ENCODE peak calls at places on chromosomes 11 and 22, in six cellular contexts. O, A, X, T, H and E are unnamed samples. For H3K9me3 and H3K4me1, the result is how much of the 10 kb centered on the place peaks cover.

GRCh38 chr22:50250555-50251471 is at the start of gene HDAC10:
- DNase-seq in O (peak), A (peak), X (peak), T (peak), H (peak), E (peak)

GRCh38 chr11:102456381-102456780 is 3.8 kb upstream of the TMEM123 start:
- DNase-seq in O (no peak), A (no peak), X (peak), T (no peak), H (no peak), E (no peak)

GRCh38 chr22:29071261-29072045 is 1.4 kb upstream of the KREMEN1 start:
- DNase-seq in O (peak), A (peak), X (peak), T (peak), H (peak), E (peak)

GRCh38 chr11:20054584-20054983 is 105.7 kb downstream of the DBX1 start:
- DNase-seq in O (no peak), A (no peak), X (no peak), T (no peak), H (no peak), E (no peak)

GRCh38 chr11:1873048-1873812 is 18.5 kb downstream of the PRR33 start:
- DNase-seq in O (no peak), A (no peak), X (peak), T (no peak), H (no peak), E (no peak)

GRCh38 chr11:128380280-128380604 is 207.1 kb downstream of the ETS1 start:
- DNase-seq in O (no peak), A (no peak), X (no peak), T (no peak), H (no peak), E (no peak)

GRCh38 chr11:86672007-86672621 is at the start of gene ME3:
- DNase-seq in O (peak), A (peak), X (peak), T (peak), H (peak), E (peak)

GRCh38 chr11:27693398-27693797 is 6.9 kb downstream of the BDNF start:
- DNase-seq in O (no peak), A (no peak), X (no peak), T (no peak), H (no peak), E (no peak)

GRCh38 chr11:57512646-57513445 is 2.7 kb downstream of the SLC43A1 start:
- DNase-seq in O (no peak), A (no peak), X (peak), T (no peak), H (no peak), E (no peak)

GRCh38 chr11:61187505-61188130 is 15.7 kb upstream of the PGA3 start:
- DNase-seq in O (peak), A (peak), X (peak), T (peak), H (peak), E (peak)

GRCh38 chr11:118921929-118922744 is 3.6 kb downstream of the BCL9L start:
- DNase-seq in O (peak), A (no peak), X (peak), T (no peak), H (peak), E (peak)

GRCh38 chr22:20130739-20131592 is 638 bp upstream of the ZDHHC8 start:
- DNase-seq in O (peak), A (peak), X (peak), T (peak), H (peak), E (peak)

GRCh38 chr11:119671048-119671447 is 58.0 kb downstream of the NECTIN1 start:
- DNase-seq in O (no peak), A (no peak), X (no peak), T (no peak), H (peak), E (peak)

GRCh38 chr11:117273550-117274289 is 17.4 kb upstream of the BACE1-AS start:
- DNase-seq in O (no peak), A (no peak), X (peak), T (no peak), H (no peak), E (no peak)

GRCh38 chr11:130179396-130180306 is 20.1 kb downstream of the ST14 start:
- DNase-seq in O (no peak), A (no peak), X (no peak), T (no peak), H (peak), E (peak)

GRCh38 chr11:66768088-66768521 is 39.1 kb upstream of the SPTBN2 start:
- DNase-seq in O (no peak), A (no peak), X (peak), T (no peak), H (no peak), E (no peak)

GRCh38 chr11:64059339-64060176 is 23.8 kb downstream of the FLRT1 start:
- DNase-seq in O (peak), A (no peak), X (no peak), T (no peak), H (no peak), E (no peak)

GRCh38 chr22:17460895-17461294 is 91.6 kb downstream of the CECR2 start:
- DNase-seq in O (no peak), A (no peak), X (no peak), T (no peak), H (no peak), E (no peak)

GRCh38 chr11:121551463-121551862 is 98.7 kb upstream of the SORL1-AS1 start:
- DNase-seq in O (no peak), A (no peak), X (no peak), T (no peak), H (no peak), E (no peak)

GRCh38 chr11:126452256-126452655 is 96.8 kb downstream of the ST3GAL4 start:
- DNase-seq in O (peak), A (no peak), X (no peak), T (no peak), H (no peak), E (no peak)

GRCh38 chr11:2766166-2766565 is 66.4 kb upstream of the KCNQ1OT1 start:
- DNase-seq in O (no peak), A (no peak), X (no peak), T (peak), H (no peak), E (no peak)

GRCh38 chr11:126146454-126147192 is 64.8 kb downstream of the RPUSD4 start:
- DNase-seq in O (peak), A (no peak), X (no peak), T (no peak), H (no peak), E (no peak)

GRCh38 chr22:44807915-44808690 is 55.7 kb downstream of the ARHGAP8 start:
- DNase-seq in O (peak), A (no peak), X (no peak), T (no peak), H (no peak), E (no peak)

GRCh38 chr11:14861680-14862079 is 30.4 kb downstream of the CYP2R1 start:
- DNase-seq in O (no peak), A (no peak), X (no peak), T (no peak), H (peak), E (no peak)

GRCh38 chr11:113090716-113091577 is 129.7 kb downstream of the NCAM1 start:
- DNase-seq in O (no peak), A (no peak), X (no peak), T (no peak), H (no peak), E (no peak)

GRCh38 chr11:124834526-124835190 is 30.6 kb upstream of the ROBO3 start:
- DNase-seq in O (no peak), A (no peak), X (no peak), T (no peak), H (no peak), E (no peak)

GRCh38 chr22:38041760-38042584 is 15.2 kb upstream of the PICK1 start:
- DNase-seq in O (no peak), A (no peak), X (no peak), T (no peak), H (no peak), E (no peak)

GRCh38 chr22:48885919-48886305 is 941.8 kb downstream of the BRD1 start:
- DNase-seq in O (peak), A (no peak), X (no peak), T (no peak), H (no peak), E (no peak)

GRCh38 chr11:69636512-69636866 is 4.5 kb upstream of the CCND1 start:
- DNase-seq in O (peak), A (no peak), X (peak), T (no peak), H (peak), E (peak)

GRCh38 chr11:119759324-119759723 is 30.3 kb upstream of the NECTIN1 start:
- DNase-seq in O (no peak), A (no peak), X (peak), T (no peak), H (no peak), E (no peak)

GRCh38 chr22:37933711-37934376 is 19.6 kb downstream of the C22orf23 start:
- DNase-seq in O (peak), A (peak), X (peak), T (peak), H (peak), E (peak)

GRCh38 chr11:10528121-10528520 is 12.9 kb downstream of the RNF141 start:
- DNase-seq in O (no peak), A (no peak), X (no peak), T (no peak), H (no peak), E (no peak)

GRCh38 chr11:25351091-25351803 is 854.4 kb downstream of the LUZP2 start:
- DNase-seq in O (no peak), A (no peak), X (no peak), T (no peak), H (no peak), E (no peak)

GRCh38 chr11:131849485-131849884 is 479.1 kb downstream of the NTM start:
- DNase-seq in O (no peak), A (no peak), X (no peak), T (no peak), H (no peak), E (no peak)

GRCh38 chr11:111923351-111923788 is 4.7 kb downstream of the C11orf52 start:
- DNase-seq in O (no peak), A (no peak), X (peak), T (no peak), H (no peak), E (peak)

DNA sequence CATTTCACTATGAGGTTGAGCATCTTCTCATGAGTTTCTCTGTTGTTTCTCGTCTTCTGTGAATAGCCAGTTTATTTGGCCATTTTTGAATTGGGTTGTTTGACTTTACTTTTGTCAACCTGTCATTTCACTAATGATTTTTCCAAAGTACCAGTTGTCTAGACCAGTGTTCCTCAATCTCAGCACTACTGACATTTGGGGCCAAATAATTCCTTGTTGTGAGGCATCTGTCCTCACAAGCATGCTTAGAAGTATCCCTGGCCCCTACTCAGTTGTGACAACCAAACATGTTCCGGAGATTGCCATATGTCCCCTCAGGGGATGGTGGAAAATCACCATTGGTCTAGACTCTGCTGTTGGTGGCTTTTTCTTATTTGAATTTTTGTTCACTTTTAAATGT is 87.7 kb upstream of the GNAZ start:
- DNase-seq in O (no peak), A (no peak), X (no peak), T (no peak), H (no peak), E (no peak)
- H3K9me3 ChIP-seq in O (under half), A (under half), X (under half), T (under half), H (under half), E (under half)

DNA sequence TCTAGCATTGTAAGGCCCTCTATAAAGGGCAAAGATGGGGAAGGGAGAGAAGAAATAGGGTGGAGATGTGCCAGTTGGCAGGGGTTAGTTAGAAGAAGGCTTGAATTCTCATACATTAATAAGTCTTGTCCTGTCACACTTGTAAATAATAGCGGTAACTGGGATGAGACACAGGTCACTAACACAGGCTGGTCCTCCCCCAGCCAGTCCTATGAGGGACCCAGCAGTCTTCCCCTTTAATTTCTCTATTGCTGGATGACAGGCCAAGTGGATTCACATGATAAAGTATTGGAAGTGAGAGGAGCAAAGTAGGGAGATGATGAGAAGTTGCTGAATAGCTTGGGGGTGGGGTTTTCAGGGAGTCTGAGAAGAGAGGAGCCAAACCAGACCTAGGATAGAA is 94.4 kb downstream of the LRRC32 start:
- DNase-seq in O (no peak), A (no peak), X (no peak), T (no peak), H (no peak), E (no peak)
- H3K4me1 ChIP-seq in O (under half), A (under half), X (under half), T (under half), H (under half), E (under half)

GRCh38 chr11:55726715-55727324 is 46.4 kb upstream of the OR5D13 start:
- DNase-seq in O (no peak), A (no peak), X (no peak), T (no peak), H (no peak), E (no peak)
- H3K9me3 ChIP-seq in O (half or more), A (under half), X (under half), T (under half), H (under half), E (under half)

GRCh38 chr11:727281-727701 is 20.0 kb upstream of the TALDO1 start:
- DNase-seq in O (no peak), A (no peak), X (peak), T (no peak), H (no peak), E (no peak)

GRCh38 chr11:724733-725386 is 18.8 kb downstream of the EPS8L2 start:
- DNase-seq in O (no peak), A (no peak), X (no peak), T (no peak), H (no peak), E (peak)

GRCh38 chr11:724063-724732 is 18.2 kb downstream of the EPS8L2 start:
- DNase-seq in O (peak), A (no peak), X (no peak), T (no peak), H (no peak), E (peak)

GRCh38 chr11:726278-726915 is 20.4 kb downstream of the EPS8L2 start:
- DNase-seq in O (peak), A (peak), X (peak), T (peak), H (peak), E (no peak)

DNA sequence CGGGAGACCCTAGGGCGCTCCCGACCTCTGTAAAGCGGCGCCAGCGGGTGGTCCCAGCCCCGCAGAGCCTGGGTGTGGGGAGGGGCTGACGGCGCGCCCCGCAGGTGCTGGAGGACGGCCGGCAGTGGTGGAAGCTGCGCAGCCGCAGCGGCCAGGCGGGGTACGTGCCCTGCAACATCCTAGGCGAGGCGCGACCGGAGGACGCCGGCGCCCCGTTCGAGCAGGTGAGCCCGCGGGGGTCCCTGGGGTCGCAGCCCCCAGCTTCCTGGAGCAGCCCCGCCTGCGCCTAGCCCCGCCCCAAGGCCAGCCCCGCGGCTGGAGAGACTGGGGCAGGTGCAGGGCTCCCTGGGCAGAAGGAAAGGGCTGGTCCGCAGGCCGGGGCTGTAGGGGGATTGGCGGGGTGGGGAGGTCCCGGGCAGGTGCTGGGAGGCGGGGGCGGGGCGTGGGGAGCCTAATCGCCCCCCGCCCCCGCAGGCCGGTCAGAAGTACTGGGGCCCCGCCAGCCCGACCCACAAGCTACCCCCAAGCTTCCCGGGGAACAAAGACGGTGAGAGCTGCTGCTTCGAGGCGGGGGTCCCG is 19.7 kb downstream of the EPS8L2 start:
- DNase-seq in O (peak), A (no peak), X (no peak), T (no peak), H (no peak), E (no peak)
- H3K4me1 ChIP-seq in O (under half), A (under half), X (under half), T (under half), H (half or more), E (under half)

GRCh38 chr11:133600876-133601275 is 68.6 kb upstream of the OPCML start:
- DNase-seq in O (no peak), A (no peak), X (no peak), T (no peak), H (no peak), E (no peak)
- H3K9me3 ChIP-seq in O (under half), A (under half), X (under half), T (under half), H (under half), E (under half)

DNA sequence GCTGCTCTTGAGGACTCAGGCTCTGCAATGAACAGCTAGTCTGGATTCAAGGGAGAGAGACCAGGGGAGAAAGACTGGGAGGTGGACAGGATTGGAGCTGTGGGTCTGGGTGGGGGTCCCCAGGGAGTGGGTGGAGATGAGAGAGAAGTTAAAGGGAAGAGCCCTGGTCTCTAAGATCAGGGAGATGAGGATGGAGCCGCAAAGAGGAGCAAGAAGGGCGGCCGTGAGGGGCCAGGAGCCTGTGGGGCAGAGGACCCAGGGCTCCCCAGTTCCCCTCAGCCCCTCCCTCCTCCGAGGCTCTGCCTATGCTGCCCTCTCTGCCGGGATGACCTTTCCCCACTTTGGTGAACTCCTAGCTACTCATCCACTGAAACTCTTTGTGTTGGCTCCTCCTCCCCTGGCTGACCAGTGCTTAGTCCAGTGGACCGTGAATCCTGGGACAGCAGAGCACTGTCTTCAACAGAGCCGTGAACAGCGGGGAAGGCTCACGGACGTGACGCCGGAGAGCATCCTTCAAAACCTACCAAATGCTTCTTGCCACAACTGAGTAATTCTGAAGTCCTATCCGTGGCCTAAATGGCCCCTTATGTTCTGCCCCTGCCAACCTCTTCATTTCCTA is 16.4 kb upstream of the RFPL3 start:
- DNase-seq in O (no peak), A (no peak), X (no peak), T (no peak), H (no peak), E (no peak)
- H3K4me1 ChIP-seq in O (under half), A (under half), X (under half), T (under half), H (under half), E (under half)

DNA sequence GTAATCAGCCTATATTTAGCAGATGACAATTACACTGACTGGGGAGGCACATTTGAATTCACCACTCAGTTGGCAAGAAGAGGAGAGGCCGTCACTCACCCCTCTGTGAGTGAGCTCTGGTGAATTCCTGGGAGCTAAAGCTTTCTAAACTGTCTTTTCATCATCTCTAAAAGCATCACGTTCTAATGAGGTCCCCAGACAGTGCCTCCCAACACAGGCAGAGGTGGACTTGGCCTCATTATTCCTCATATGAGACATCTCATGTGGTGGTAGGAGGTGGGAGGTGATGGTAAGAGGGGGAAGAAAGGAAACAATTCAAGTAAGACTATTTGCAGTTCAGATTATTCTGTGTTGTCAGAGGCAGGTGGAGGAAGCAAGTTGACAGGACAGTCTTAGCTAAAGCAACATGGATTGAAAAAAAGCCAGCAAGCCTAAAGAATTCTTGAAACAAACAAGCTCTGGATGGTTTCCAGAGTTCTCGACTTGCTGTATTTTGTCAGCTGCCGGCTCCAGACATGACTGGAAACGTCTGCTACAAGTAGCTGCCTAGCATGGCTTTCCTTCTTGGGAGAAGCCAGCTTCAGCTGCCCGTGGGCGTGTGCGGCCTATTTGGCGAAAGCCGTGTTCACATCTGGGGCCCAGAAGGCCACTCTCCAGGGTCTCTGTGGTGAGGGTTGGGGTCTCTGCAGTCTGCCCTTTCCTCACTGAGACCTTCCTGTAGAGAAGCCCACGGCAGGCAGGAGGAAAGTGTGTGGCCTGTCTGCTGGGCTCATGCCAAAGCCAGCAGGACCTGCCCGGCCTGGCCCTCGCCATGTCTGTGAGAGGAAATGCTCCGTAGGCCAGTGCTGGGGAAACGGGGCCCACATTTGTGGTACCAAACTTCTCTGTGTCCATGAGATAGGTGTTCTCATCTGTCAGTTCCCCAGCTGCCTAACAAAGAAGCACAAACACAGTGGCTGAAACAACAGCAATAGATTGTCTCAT is 772.0 kb downstream of the TBC1D22A start:
- DNase-seq in O (no peak), A (no peak), X (no peak), T (no peak), H (no peak), E (peak)
- H3K9me3 ChIP-seq in O (half or more), A (under half), X (under half), T (under half), H (under half), E (under half)